ENCODE peak calls at places on chromosomes 6 and 20, in nine cellular contexts. One of them, this sample, is unnamed.

GRCh38 chr6:98547634-98548033 is 286.7 kb upstream of the POU3F2 start:
- DNase-seq in CD8-positive, alpha-beta memory T cell: no peak
- DNase-seq in upper lobe of right lung: no peak
- DNase-seq in SJSA1: no peak
- DNase-seq in IMR-90: no peak
- DNase-seq in thoracic aorta: no peak
- DNase-seq in MM.1S: no peak
- DNase-seq in sigmoid colon: no peak
- DNase-seq in left ventricle myocardium inferior: no peak
- DNase-seq in this sample: no peak

GRCh38 chr20:59636791-59637370 is 32.5 kb downstream of the PHACTR3 start:
- DNase-seq in MM.1S: no peak
- DNase-seq in IMR-90: no peak
- DNase-seq in left ventricle myocardium inferior: no peak
- DNase-seq in sigmoid colon: peak; percentile 6
- DNase-seq in thoracic aorta: no peak
- DNase-seq in CD8-positive, alpha-beta memory T cell: no peak
- DNase-seq in SJSA1: no peak
- DNase-seq in upper lobe of right lung: no peak
- DNase-seq in this sample: no peak

GRCh38 chr20:60137657-60138245 is 179.5 kb downstream of the CDH26 start:
- DNase-seq in SJSA1: no peak
- DNase-seq in left ventricle myocardium inferior: no peak
- DNase-seq in thoracic aorta: no peak
- DNase-seq in MM.1S: peak; percentile 83
- DNase-seq in upper lobe of right lung: no peak
- DNase-seq in sigmoid colon: no peak
- DNase-seq in IMR-90: peak; percentile 24
- DNase-seq in CD8-positive, alpha-beta memory T cell: no peak
- DNase-seq in this sample: no peak

GRCh38 chr6:161549977-161550655 is 276.3 kb upstream of the AGPAT4 start:
- DNase-seq in sigmoid colon: no peak
- DNase-seq in upper lobe of right lung: no peak
- DNase-seq in MM.1S: no peak
- DNase-seq in thoracic aorta: no peak
- DNase-seq in SJSA1: no peak
- DNase-seq in CD8-positive, alpha-beta memory T cell: no peak
- DNase-seq in IMR-90: no peak
- DNase-seq in left ventricle myocardium inferior: no peak
- DNase-seq in this sample: no peak

GRCh38 chr6:153831350-153832078 is 207.5 kb upstream of the OPRM1 start:
- DNase-seq in upper lobe of right lung: no peak
- DNase-seq in CD8-positive, alpha-beta memory T cell: no peak
- DNase-seq in sigmoid colon: no peak
- DNase-seq in left ventricle myocardium inferior: no peak
- DNase-seq in SJSA1: no peak
- DNase-seq in MM.1S: no peak
- DNase-seq in thoracic aorta: no peak
- DNase-seq in IMR-90: no peak
- DNase-seq in this sample: no peak

GRCh38 chr6:121645100-121645745 is 209.8 kb downstream of the GJA1 start:
- DNase-seq in IMR-90: peak; percentile 53
- DNase-seq in sigmoid colon: no peak
- DNase-seq in SJSA1: no peak
- DNase-seq in upper lobe of right lung: no peak
- DNase-seq in MM.1S: no peak
- DNase-seq in CD8-positive, alpha-beta memory T cell: no peak
- DNase-seq in thoracic aorta: no peak
- DNase-seq in left ventricle myocardium inferior: no peak
- DNase-seq in this sample: no peak

GRCh38 chr6:20540683-20541082 is 6.4 kb downstream of the CDKAL1 start:
- DNase-seq in left ventricle myocardium inferior: no peak
- DNase-seq in MM.1S: no peak
- DNase-seq in sigmoid colon: no peak
- DNase-seq in IMR-90: peak; percentile 17
- DNase-seq in CD8-positive, alpha-beta memory T cell: no peak
- DNase-seq in upper lobe of right lung: no peak
- DNase-seq in SJSA1: no peak
- DNase-seq in thoracic aorta: no peak
- DNase-seq in this sample: no peak

GRCh38 chr20:23062632-23063031 is 13.2 kb upstream of the THBD start:
- DNase-seq in left ventricle myocardium inferior: no peak
- DNase-seq in SJSA1: no peak
- DNase-seq in upper lobe of right lung: no peak
- DNase-seq in thoracic aorta: no peak
- DNase-seq in sigmoid colon: no peak
- DNase-seq in MM.1S: no peak
- DNase-seq in CD8-positive, alpha-beta memory T cell: no peak
- DNase-seq in IMR-90: no peak
- DNase-seq in this sample: no peak

GRCh38 chr20:6786548-6786947 is 19.1 kb downstream of the BMP2 start:
- DNase-seq in sigmoid colon: no peak
- DNase-seq in left ventricle myocardium inferior: no peak
- DNase-seq in thoracic aorta: no peak
- DNase-seq in CD8-positive, alpha-beta memory T cell: no peak
- DNase-seq in IMR-90: no peak
- DNase-seq in MM.1S: no peak
- DNase-seq in upper lobe of right lung: no peak
- DNase-seq in SJSA1: no peak
- DNase-seq in this sample: no peak

GRCh38 chr6:79543411-79543810 is 6.2 kb upstream of the LCA5 start:
- DNase-seq in IMR-90: no peak
- DNase-seq in thoracic aorta: no peak
- DNase-seq in upper lobe of right lung: no peak
- DNase-seq in sigmoid colon: no peak
- DNase-seq in left ventricle myocardium inferior: no peak
- DNase-seq in MM.1S: no peak
- DNase-seq in CD8-positive, alpha-beta memory T cell: no peak
- DNase-seq in SJSA1: no peak
- DNase-seq in this sample: no peak

GRCh38 chr6:79546186-79546585 is 9.0 kb upstream of the LCA5 start:
- DNase-seq in sigmoid colon: no peak
- DNase-seq in MM.1S: no peak
- DNase-seq in CD8-positive, alpha-beta memory T cell: no peak
- DNase-seq in left ventricle myocardium inferior: no peak
- DNase-seq in SJSA1: no peak
- DNase-seq in IMR-90: peak; percentile 46
- DNase-seq in upper lobe of right lung: no peak
- DNase-seq in thoracic aorta: no peak
- DNase-seq in this sample: no peak

GRCh38 chr6:79543886-79544285 is 6.7 kb upstream of the LCA5 start:
- DNase-seq in upper lobe of right lung: no peak
- DNase-seq in SJSA1: no peak
- DNase-seq in left ventricle myocardium inferior: no peak
- DNase-seq in sigmoid colon: no peak
- DNase-seq in CD8-positive, alpha-beta memory T cell: no peak
- DNase-seq in IMR-90: no peak
- DNase-seq in thoracic aorta: no peak
- DNase-seq in MM.1S: no peak
- DNase-seq in this sample: no peak

GRCh38 chr6:79544299-79544927 is 7.2 kb upstream of the LCA5 start:
- DNase-seq in left ventricle myocardium inferior: no peak
- DNase-seq in thoracic aorta: no peak
- DNase-seq in upper lobe of right lung: no peak
- DNase-seq in CD8-positive, alpha-beta memory T cell: no peak
- DNase-seq in sigmoid colon: no peak
- DNase-seq in MM.1S: peak; percentile 70
- DNase-seq in IMR-90: peak; percentile 46
- DNase-seq in SJSA1: peak; percentile 32
- DNase-seq in this sample: no peak

GRCh38 chr6:79544939-79545450 is 7.8 kb upstream of the LCA5 start:
- DNase-seq in MM.1S: peak; percentile 96
- DNase-seq in IMR-90: peak; percentile 99
- DNase-seq in SJSA1: peak; percentile 96
- DNase-seq in thoracic aorta: peak; percentile 54
- DNase-seq in upper lobe of right lung: peak; percentile 71
- DNase-seq in sigmoid colon: peak; percentile 88
- DNase-seq in left ventricle myocardium inferior: peak; percentile 56
- DNase-seq in CD8-positive, alpha-beta memory T cell: no peak
- DNase-seq in this sample: no peak
- H3K4me3 ChIP-seq in MM.1S: peak overlapping the region; percentile 48
- H3K4me3 ChIP-seq in IMR-90: no peak overlapping the region
- H3K4me3 ChIP-seq in SJSA1: no peak overlapping the region
- H3K4me3 ChIP-seq in thoracic aorta: peak overlapping the region; percentile 55
- H3K4me3 ChIP-seq in upper lobe of right lung: peak overlapping the region; percentile 0
- H3K4me3 ChIP-seq in sigmoid colon: peak overlapping the region; percentile 26
- H3K4me3 ChIP-seq in left ventricle myocardium inferior: peak overlapping the region; percentile 50
- H3K4me3 ChIP-seq in CD8-positive, alpha-beta memory T cell: no peak overlapping the region
- H3K4me3 ChIP-seq in this sample: no peak overlapping the region

DNA sequence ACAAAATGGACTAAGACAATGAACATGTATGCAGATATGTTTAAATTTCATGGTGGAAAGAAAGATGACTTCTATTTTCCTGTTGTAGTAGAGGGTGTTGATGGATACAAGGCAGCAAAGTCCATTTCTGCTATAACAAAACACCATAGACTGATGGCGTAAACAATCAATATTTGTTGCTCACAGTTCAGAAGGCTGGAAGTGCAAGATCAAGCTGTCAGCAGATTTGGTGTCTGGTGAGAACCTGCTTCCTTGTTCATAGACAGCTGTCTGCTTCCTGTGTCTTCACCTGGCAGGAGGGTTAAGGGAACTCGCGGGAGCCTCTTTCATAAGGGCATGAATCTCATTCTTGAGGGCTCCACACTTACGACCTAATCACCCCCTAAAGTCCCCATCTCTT is 83.0 kb upstream of the ELOVL5 start:
- DNase-seq in CD8-positive, alpha-beta memory T cell: no peak
- DNase-seq in MM.1S: peak; percentile 49
- DNase-seq in IMR-90: no peak
- DNase-seq in thoracic aorta: no peak
- DNase-seq in left ventricle myocardium inferior: no peak
- DNase-seq in sigmoid colon: no peak
- DNase-seq in upper lobe of right lung: no peak
- DNase-seq in SJSA1: no peak
- DNase-seq in this sample: no peak
- H3K27ac ChIP-seq in CD8-positive, alpha-beta memory T cell: no peak overlapping the region
- H3K27ac ChIP-seq in MM.1S: no peak overlapping the region
- H3K27ac ChIP-seq in IMR-90: no peak overlapping the region
- H3K27ac ChIP-seq in thoracic aorta: no peak overlapping the region
- H3K27ac ChIP-seq in left ventricle myocardium inferior: no peak overlapping the region
- H3K27ac ChIP-seq in sigmoid colon: no peak overlapping the region
- H3K27ac ChIP-seq in upper lobe of right lung: no peak overlapping the region
- H3K27ac ChIP-seq in SJSA1: no peak overlapping the region
- H3K27ac ChIP-seq in this sample: no peak overlapping the region

GRCh38 chr20:50376179-50376887 is 133.8 kb upstream of the PTPN1 start:
- DNase-seq in MM.1S: no peak
- DNase-seq in IMR-90: no peak
- DNase-seq in thoracic aorta: no peak
- DNase-seq in SJSA1: no peak
- DNase-seq in CD8-positive, alpha-beta memory T cell: peak; percentile 26
- DNase-seq in left ventricle myocardium inferior: no peak
- DNase-seq in upper lobe of right lung: no peak
- DNase-seq in sigmoid colon: no peak
- DNase-seq in this sample: no peak

GRCh38 chr20:50372770-50373088 is 137.5 kb upstream of the PTPN1 start:
- DNase-seq in upper lobe of right lung: no peak
- DNase-seq in thoracic aorta: no peak
- DNase-seq in CD8-positive, alpha-beta memory T cell: no peak
- DNase-seq in IMR-90: peak; percentile 22
- DNase-seq in left ventricle myocardium inferior: no peak
- DNase-seq in SJSA1: no peak
- DNase-seq in sigmoid colon: no peak
- DNase-seq in MM.1S: no peak
- DNase-seq in this sample: no peak

GRCh38 chr20:50371878-50372769 is 138.1 kb upstream of the PTPN1 start:
- DNase-seq in upper lobe of right lung: no peak
- DNase-seq in sigmoid colon: no peak
- DNase-seq in CD8-positive, alpha-beta memory T cell: peak; percentile 9
- DNase-seq in left ventricle myocardium inferior: no peak
- DNase-seq in SJSA1: no peak
- DNase-seq in IMR-90: peak; percentile 27
- DNase-seq in MM.1S: no peak
- DNase-seq in thoracic aorta: no peak
- DNase-seq in this sample: no peak

GRCh38 chr20:50374541-50375078 is 135.6 kb upstream of the PTPN1 start:
- DNase-seq in sigmoid colon: no peak
- DNase-seq in SJSA1: no peak
- DNase-seq in IMR-90: no peak
- DNase-seq in MM.1S: no peak
- DNase-seq in left ventricle myocardium inferior: no peak
- DNase-seq in CD8-positive, alpha-beta memory T cell: peak; percentile 31
- DNase-seq in upper lobe of right lung: no peak
- DNase-seq in thoracic aorta: no peak
- DNase-seq in this sample: no peak

DNA sequence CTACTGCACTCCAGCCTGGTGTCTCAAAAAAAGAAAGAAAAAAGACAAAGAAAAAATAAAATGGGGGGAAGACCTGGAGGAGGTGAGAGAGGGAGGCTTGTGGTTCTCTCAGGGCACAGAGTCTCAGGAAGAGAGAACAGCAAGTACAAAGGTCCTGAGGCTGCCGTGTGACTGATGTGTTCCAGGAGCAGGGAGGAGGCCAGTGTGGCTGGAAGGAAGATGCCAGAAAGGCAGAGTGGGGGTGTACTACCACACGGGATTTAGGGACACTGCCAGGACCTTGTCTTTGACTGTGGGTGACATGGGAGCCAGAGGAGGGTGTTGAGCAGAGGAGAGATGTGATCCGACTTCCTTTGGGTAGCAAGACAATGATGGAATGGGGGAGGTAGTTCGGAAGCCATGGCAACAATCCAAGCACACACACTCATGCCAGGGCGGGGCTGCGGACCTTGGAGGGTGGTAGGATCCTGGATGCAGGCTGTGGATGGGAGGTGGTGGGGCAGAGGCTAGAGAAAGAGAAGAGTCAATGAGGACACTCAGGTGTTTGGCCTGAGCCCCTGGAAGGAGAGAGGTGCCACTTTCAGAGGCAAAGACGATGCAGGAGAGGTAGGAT is 136.4 kb upstream of the PTPN1 start:
- DNase-seq in left ventricle myocardium inferior: no peak
- DNase-seq in SJSA1: no peak
- DNase-seq in IMR-90: no peak
- DNase-seq in upper lobe of right lung: no peak
- DNase-seq in MM.1S: no peak
- DNase-seq in sigmoid colon: no peak
- DNase-seq in CD8-positive, alpha-beta memory T cell: peak; percentile 30
- DNase-seq in thoracic aorta: no peak
- DNase-seq in this sample: no peak
- H3K4me1 ChIP-seq in left ventricle myocardium inferior: peaks cover 18% of the 10 kb centered on the region
- H3K4me1 ChIP-seq in SJSA1: peaks cover 19% of the 10 kb centered on the region
- H3K4me1 ChIP-seq in IMR-90: peaks cover 13% of the 10 kb centered on the region
- H3K4me1 ChIP-seq in upper lobe of right lung: peaks cover 6% of the 10 kb centered on the region
- H3K4me1 ChIP-seq in MM.1S: no peaks in the 10 kb centered on the region
- H3K4me1 ChIP-seq in sigmoid colon: no peaks in the 10 kb centered on the region
- H3K4me1 ChIP-seq in CD8-positive, alpha-beta memory T cell: no peaks in the 10 kb centered on the region
- H3K4me1 ChIP-seq in thoracic aorta: peaks cover 6% of the 10 kb centered on the region
- H3K4me1 ChIP-seq in this sample: no peaks in the 10 kb centered on the region

DNA sequence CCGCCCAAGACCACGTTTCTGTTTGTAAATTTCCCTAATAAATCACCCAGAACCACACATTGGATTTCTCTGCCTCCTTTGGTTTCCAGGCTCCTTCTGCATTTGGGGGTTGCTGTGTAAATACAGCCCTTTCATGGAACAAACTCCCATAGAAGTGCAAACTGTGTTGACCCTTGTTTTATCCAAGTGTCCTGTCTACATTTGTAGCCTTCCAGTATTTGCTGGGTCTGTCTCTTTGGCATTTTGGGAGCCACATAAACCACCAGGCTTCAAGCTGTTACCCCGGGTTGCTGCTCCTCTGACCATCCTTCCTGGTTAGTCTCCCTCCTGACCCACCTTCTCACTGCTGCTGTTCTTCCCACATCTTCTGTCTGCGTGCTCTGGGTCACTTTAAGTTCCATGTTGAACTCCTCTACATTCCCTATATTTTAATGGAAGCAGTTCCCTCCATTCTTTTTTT is 7.6 kb upstream of the MTHFD1L start:
- DNase-seq in SJSA1: no peak
- DNase-seq in left ventricle myocardium inferior: no peak
- DNase-seq in thoracic aorta: no peak
- DNase-seq in sigmoid colon: no peak
- DNase-seq in MM.1S: no peak
- DNase-seq in IMR-90: no peak
- DNase-seq in CD8-positive, alpha-beta memory T cell: no peak
- DNase-seq in upper lobe of right lung: no peak
- DNase-seq in this sample: no peak
- H3K4me3 ChIP-seq in SJSA1: peak overlapping the region; percentile 2
- H3K4me3 ChIP-seq in left ventricle myocardium inferior: no peak overlapping the region
- H3K4me3 ChIP-seq in thoracic aorta: peak overlapping the region; percentile 42
- H3K4me3 ChIP-seq in sigmoid colon: peak overlapping the region; percentile 7
- H3K4me3 ChIP-seq in MM.1S: no peak overlapping the region
- H3K4me3 ChIP-seq in IMR-90: no peak overlapping the region
- H3K4me3 ChIP-seq in CD8-positive, alpha-beta memory T cell: no peak overlapping the region
- H3K4me3 ChIP-seq in upper lobe of right lung: no peak overlapping the region
- H3K4me3 ChIP-seq in this sample: no peak overlapping the region

This sample was measured in CD4-positive, CD25-positive, alpha-beta regulatory T cell.